ENCODE peak calls at places on chromosome 3, in ten cellular contexts. N is A549, M is tibial nerve, G is endothelial cell of umbilical vein, S is heart left ventricle, C is transverse colon, I is Peyer's patch, Q is ovary, B is body of pancreas, T is IMR-90. Z is an unnamed sample.

GRCh38 chr3:65902304-65902793 is 136.4 kb downstream of the MAGI1 start:
- DNase-seq in S (no peak), C (peak; percentile 53), Q (no peak), N (no peak), M (no peak), I (peak; percentile 50), B (no peak), T (no peak), G (no peak), Z (no peak)

GRCh38 chr3:153881201-153881600 is 240.0 kb upstream of the ARHGEF26 start:
- DNase-seq in C (no peak), G (no peak), B (no peak), N (no peak), T (no peak), Q (no peak), I (no peak), S (no peak), M (no peak), Z (no peak)

GRCh38 chr3:30495172-30496124 is 111.0 kb upstream of the TGFBR2 start:
- DNase-seq in Q (no peak), T (no peak), I (no peak), M (no peak), C (no peak), S (no peak), G (no peak), N (no peak), B (no peak), Z (no peak)

GRCh38 chr3:159620873-159621272 is 367.8 kb upstream of the IL12A start:
- DNase-seq in G (peak; percentile 68), I (no peak), M (no peak), B (no peak), S (no peak), N (peak; percentile 58), T (peak; percentile 88), C (no peak), Q (no peak), Z (no peak)

GRCh38 chr3:64030741-64031140 is 7.4 kb upstream of the PSMD6 start:
- DNase-seq in N (peak; percentile 80), Q (peak; percentile 80), M (peak; percentile 19), I (peak; percentile 73), T (peak; percentile 60), C (peak; percentile 79), G (peak; percentile 66), B (peak; percentile 80), S (peak; percentile 79), Z (peak; percentile 75)

GRCh38 chr3:58353722-58354553 is 21.2 kb downstream of the PXK start:
- DNase-seq in N (no peak), T (peak; percentile 39), Q (no peak), I (no peak), S (no peak), C (no peak), B (no peak), M (no peak), G (no peak), Z (no peak)

GRCh38 chr3:121649645-121650044 is 11.1 kb downstream of the HCLS1 start:
- DNase-seq in C (no peak), B (no peak), I (no peak), Q (no peak), T (peak; percentile 22), N (no peak), G (peak; percentile 13), S (no peak), M (no peak), Z (no peak)

GRCh38 chr3:3603351-3603750 is 195.9 kb upstream of the LRRN1 start:
- DNase-seq in T (no peak), M (no peak), C (no peak), S (no peak), B (no peak), I (no peak), G (no peak), Q (no peak), N (no peak), Z (no peak)

GRCh38 chr3:28915711-28916481 is 365.0 kb upstream of the RBMS3 start:
- DNase-seq in I (no peak), S (no peak), M (no peak), C (peak; percentile 10), B (no peak), G (peak; percentile 80), Q (peak; percentile 31), T (peak; percentile 91), N (peak; percentile 7), Z (no peak)

GRCh38 chr3:146468234-146468931 is 978 bp downstream of the PLSCR2 start:
- DNase-seq in N (no peak), C (no peak), S (no peak), G (no peak), Q (no peak), I (no peak), B (no peak), T (peak; percentile 10), M (peak; percentile 32), Z (no peak)

GRCh38 chr3:39065197-39065596 is 13.4 kb downstream of the WDR48 start:
- DNase-seq in G (peak; percentile 29), T (peak; percentile 60), I (no peak), C (peak; percentile 20), B (no peak), Q (no peak), N (peak; percentile 35), M (no peak), S (no peak), Z (no peak)

GRCh38 chr3:22887664-22888291 is 315.3 kb upstream of the UBE2E2 start:
- DNase-seq in I (no peak), B (no peak), T (peak; percentile 21), G (peak; percentile 4), N (no peak), S (no peak), M (no peak), Q (no peak), C (peak; percentile 19), Z (peak; percentile 32)

DNA sequence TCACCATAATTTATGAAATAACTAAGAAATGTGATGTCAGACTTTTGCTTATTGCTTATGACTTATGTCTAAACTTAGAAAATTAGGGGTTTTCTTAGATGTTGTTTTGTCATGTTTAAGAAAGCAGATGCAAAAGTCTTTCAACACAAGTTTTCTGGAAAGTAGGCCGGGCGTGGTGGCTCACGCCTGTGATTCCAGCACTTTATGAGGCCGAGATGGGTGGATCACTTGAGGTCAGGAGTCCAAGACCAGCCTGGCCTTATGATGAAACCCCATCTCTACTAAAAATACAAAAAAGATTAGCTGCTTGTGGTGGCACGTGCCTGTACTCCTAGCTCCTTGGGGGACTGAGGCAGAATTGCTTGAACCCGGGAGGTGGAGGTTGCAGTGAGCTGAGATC is 13.5 kb downstream of the VPS8 start:
- DNase-seq in C (peak; percentile 67), I (no peak), B (no peak), S (no peak), M (no peak), T (no peak), G (no peak), N (no peak), Q (no peak), Z (no peak)
- H3K4me1 ChIP-seq in C (no peaks in the 10 kb centered on the region), I (no peaks in the 10 kb centered on the region), B (peaks cover 9% of the 10 kb centered on the region), S (peaks cover 39% of the 10 kb centered on the region), M (no peaks in the 10 kb centered on the region), T (no peaks in the 10 kb centered on the region), G (no peaks in the 10 kb centered on the region), N (no peaks in the 10 kb centered on the region), Q (peaks cover 4% of the 10 kb centered on the region), Z (no peaks in the 10 kb centered on the region)

DNA sequence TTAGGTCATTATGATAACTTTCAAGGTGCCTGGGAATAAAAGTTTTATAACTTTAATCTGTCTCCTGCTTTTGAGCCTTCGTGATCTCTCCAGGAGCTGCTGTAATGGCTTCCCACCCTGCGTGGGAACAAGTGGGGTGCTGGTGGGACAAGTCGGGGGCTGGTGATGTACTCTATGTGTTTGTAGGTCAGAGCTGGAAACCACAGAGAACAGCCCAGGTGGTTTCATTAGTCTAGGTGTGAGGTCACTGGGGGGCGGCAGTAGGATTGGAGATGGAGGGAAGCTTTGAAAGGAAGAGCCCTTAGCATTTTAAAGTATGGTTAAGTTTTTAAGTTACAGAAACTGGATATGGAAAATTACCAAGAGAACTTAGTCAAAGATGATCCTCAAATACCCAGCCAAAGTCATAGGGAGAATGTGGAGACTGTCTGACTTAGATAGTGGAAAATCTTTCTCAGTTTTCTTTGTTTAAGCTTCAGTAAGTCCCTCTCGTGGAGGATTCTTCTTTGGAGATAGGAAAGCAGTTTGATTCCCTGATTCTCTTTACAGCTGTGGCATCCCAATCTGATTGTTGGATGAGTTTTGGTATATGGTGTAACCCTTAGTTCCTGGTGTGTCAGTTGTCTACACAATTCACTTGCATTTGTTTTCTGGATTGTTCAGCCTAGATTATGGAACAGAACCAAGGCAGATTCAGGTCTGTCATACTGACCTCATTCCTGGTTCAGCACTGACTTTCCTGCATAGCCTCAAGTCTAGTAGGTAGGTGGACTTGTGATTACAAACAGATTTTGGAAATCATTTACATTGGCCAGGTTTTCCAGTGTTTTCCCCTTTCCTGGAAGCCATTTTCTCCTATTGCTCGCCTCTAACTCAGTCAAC is 115.6 kb downstream of the FNDC3B start:
- DNase-seq in T (no peak), M (no peak), B (no peak), S (no peak), G (no peak), I (no peak), C (peak; percentile 56), N (no peak), Q (no peak), Z (no peak)
- TF ChIP-seq CTCF in T (no peak), M (no peak), B (no peak), S (no peak), G (no peak), I (no peak), C (no peak), N (no peak), Q (no peak), Z (no peak)

GRCh38 chr3:97823503-97824004 is 1.7 kb downstream of the CRYBG3 start:
- DNase-seq in B (no peak), Q (no peak), S (no peak), M (no peak), N (no peak), C (no peak), I (no peak), T (no peak), G (peak; percentile 20), Z (no peak)

GRCh38 chr3:97821413-97821809 is 400 bp upstream of the CRYBG3 start:
- DNase-seq in M (peak; percentile 12), N (peak; percentile 5), C (peak; percentile 59), Q (peak; percentile 52), I (peak; percentile 65), G (no peak), B (peak; percentile 53), T (no peak), S (peak; percentile 62), Z (peak; percentile 62)

GRCh38 chr3:97823081-97823480 is 1.3 kb downstream of the CRYBG3 start:
- DNase-seq in S (no peak), C (no peak), N (no peak), M (no peak), G (peak; percentile 37), I (no peak), T (no peak), B (no peak), Q (no peak), Z (no peak)

GRCh38 chr3:97820780-97821179 is 1.0 kb upstream of the CRYBG3 start:
- DNase-seq in I (no peak), B (no peak), N (no peak), S (no peak), Q (no peak), G (no peak), T (no peak), M (no peak), C (no peak), Z (no peak)

GRCh38 chr3:97821810-97822775 is at the start of gene CRYBG3:
- DNase-seq in C (peak; percentile 88), G (peak; percentile 85), B (peak; percentile 82), I (peak; percentile 88), T (peak; percentile 75), S (peak; percentile 94), Q (peak; percentile 75), M (peak; percentile 69), N (peak; percentile 73), Z (peak; percentile 86)
- TF ChIP-seq POLR2A in C (peak; percentile 82), G (peak; percentile 93), B (peak; percentile 79), I (peak; percentile 64), T (peak; percentile 81), S (peak; percentile 93), Q (peak; percentile 50), M (peak; percentile 91), N (peak; percentile 98), Z (peak; percentile 88)

GRCh38 chr3:116701070-116701469 is 8.5 kb upstream of the TUSC7 start:
- DNase-seq in T (no peak), C (no peak), G (no peak), B (no peak), M (no peak), I (no peak), S (no peak), Q (no peak), N (no peak), Z (no peak)
- H3K4me1 ChIP-seq in T (no peaks in the 10 kb centered on the region), C (no peaks in the 10 kb centered on the region), G (no peaks in the 10 kb centered on the region), B (no peaks in the 10 kb centered on the region), M (no peaks in the 10 kb centered on the region), I (no peaks in the 10 kb centered on the region), S (no peaks in the 10 kb centered on the region), Q (no peaks in the 10 kb centered on the region), N (no peaks in the 10 kb centered on the region), Z (no peaks in the 10 kb centered on the region)

Z was measured in adrenal gland.